ENCODE peak calls at places on chromosomes 2 and 18, in ten cellular contexts. X is GM23338, H is pancreas, G is right atrium auricular region, R is cardiac muscle cell, I is uterus, A is MCF 10A, N is heart left ventricle, P is CD14-positive monocyte, Z is HFF-Myc. T is an unnamed sample.

GRCh38 chr18:70376137-70376913 is 87.5 kb downstream of the SOCS6 start:
- DNase-seq in R (no peak), A (no peak), N (no peak), Z (no peak), H (no peak), I (no peak), P (no peak), X (no peak), G (no peak), T (no peak)

GRCh38 chr2:234496442-234496834 is 443 bp downstream of the ARL4C start:
- DNase-seq in N (no peak), X (no peak), P (no peak), H (no peak), G (no peak), I (peak; percentile 20), R (no peak), A (peak; percentile 30), Z (no peak), T (peak; percentile 30)

GRCh38 chr2:121527009-121527682 is 3.5 kb upstream of the RNU4ATAC start:
- DNase-seq in N (no peak), P (no peak), X (no peak), H (no peak), G (no peak), I (no peak), A (peak; percentile 95), R (peak; percentile 60), Z (no peak), T (no peak)

GRCh38 chr2:10659898-10660568 is 29.7 kb downstream of the NOL10 start:
- DNase-seq in R (peak; percentile 86), H (peak; percentile 33), A (peak; percentile 77), G (no peak), Z (peak; percentile 33), X (peak; percentile 63), P (no peak), N (peak; percentile 47), I (peak; percentile 20), T (peak; percentile 11)

GRCh38 chr2:63743170-63743975 is 98.3 kb upstream of the UGP2 start:
- DNase-seq in N (no peak), A (no peak), I (no peak), Z (no peak), P (no peak), X (no peak), G (no peak), H (no peak), R (no peak), T (no peak)

GRCh38 chr2:190407662-190408537 is at the start of gene MFSD6:
- DNase-seq in X (peak; percentile 70), R (no peak), G (no peak), N (peak; percentile 67), A (peak; percentile 37), Z (no peak), P (no peak), I (peak; percentile 52), H (peak; percentile 73), T (peak; percentile 70)

GRCh38 chr2:162053808-162054155 is 20.2 kb downstream of the DPP4 start:
- DNase-seq in N (no peak), Z (no peak), I (no peak), G (no peak), X (no peak), R (no peak), A (no peak), P (no peak), H (no peak), T (no peak)

GRCh38 chr2:120523766-120524165 is 177.8 kb downstream of the INHBB start:
- DNase-seq in P (no peak), N (no peak), A (no peak), I (no peak), G (no peak), Z (no peak), H (no peak), R (no peak), X (no peak), T (no peak)

GRCh38 chr2:157228946-157229345 is 28.6 kb upstream of the GALNT5 start:
- DNase-seq in N (no peak), R (no peak), P (no peak), X (no peak), H (no peak), G (no peak), A (no peak), I (no peak), Z (no peak), T (no peak)

GRCh38 chr2:86204458-86204857 is 5.2 kb downstream of the MRPL35 start:
- DNase-seq in A (no peak), P (no peak), Z (no peak), N (no peak), H (no peak), G (no peak), R (no peak), X (no peak), I (no peak), T (no peak)

GRCh38 chr2:43127208-43127940 is 99.0 kb downstream of the ZFP36L2 start:
- DNase-seq in X (peak; percentile 93), A (no peak), H (peak; percentile 53), Z (no peak), R (peak; percentile 70), I (peak; percentile 43), G (no peak), P (peak; percentile 83), N (peak; percentile 72), T (peak; percentile 78)

GRCh38 chr2:157727693-157728092 is 99.0 kb upstream of the ACVR1C start:
- DNase-seq in I (no peak), A (no peak), R (no peak), X (no peak), G (no peak), Z (no peak), P (no peak), H (no peak), N (no peak), T (no peak)

GRCh38 chr18:66344227-66344626 is 259.7 kb downstream of the CDH19 start:
- DNase-seq in H (no peak), N (no peak), G (no peak), Z (no peak), A (peak; percentile 30), P (no peak), R (no peak), X (no peak), I (no peak), T (no peak)

GRCh38 chr2:39512434-39512935 is 75.4 kb upstream of the MAP4K3 start:
- DNase-seq in N (no peak), X (no peak), A (no peak), R (no peak), P (no peak), I (peak; percentile 85), G (no peak), H (no peak), Z (no peak), T (no peak)

GRCh38 chr2:174634130-174635014 is 36.8 kb upstream of the WIPF1 start:
- DNase-seq in I (no peak), P (peak; percentile 61), X (no peak), A (no peak), H (no peak), N (no peak), Z (no peak), G (no peak), R (no peak), T (peak; percentile 29)

GRCh38 chr2:223548194-223548593 is 54.0 kb downstream of the SCG2 start:
- DNase-seq in X (no peak), A (no peak), H (no peak), R (no peak), Z (no peak), I (no peak), N (no peak), G (no peak), P (no peak), T (no peak)
- TF ChIP-seq CTCF in X (no peak), A (no peak), H (no peak), R (no peak), Z (no peak), I (no peak), N (no peak), G (no peak), P (no peak), T (no peak)

GRCh38 chr2:183995632-183996031 is 602.7 kb upstream of the ZNF804A start:
- DNase-seq in Z (no peak), A (no peak), P (no peak), G (no peak), N (no peak), H (peak; percentile 58), R (no peak), I (no peak), X (no peak), T (no peak)
- TF ChIP-seq CTCF in Z (no peak), A (no peak), P (no peak), G (no peak), N (no peak), H (no peak), R (no peak), I (no peak), X (no peak), T (no peak)

GRCh38 chr2:36322108-36322507 is 33.5 kb upstream of the CRIM1 start:
- DNase-seq in Z (peak; percentile 19), I (no peak), R (peak; percentile 53), H (no peak), P (no peak), N (no peak), X (peak; percentile 67), A (peak; percentile 29), G (no peak), T (no peak)
- TF ChIP-seq CTCF in Z (peak; percentile 60), I (no peak), R (peak; percentile 44), H (no peak), P (no peak), N (peak; percentile 54), X (peak; percentile 72), A (no peak), G (no peak), T (peak; percentile 21)

GRCh38 chr2:205757271-205757670 is 75.0 kb downstream of the NRP2 start:
- DNase-seq in X (no peak), I (no peak), N (no peak), A (no peak), R (no peak), H (no peak), P (no peak), G (no peak), Z (no peak), T (no peak)

GRCh38 chr2:205754285-205754923 is 72.1 kb downstream of the NRP2 start:
- DNase-seq in P (no peak), N (no peak), X (no peak), Z (no peak), I (no peak), A (no peak), H (no peak), G (no peak), R (no peak), T (no peak)

GRCh38 chr2:205752924-205753323 is 70.6 kb downstream of the NRP2 start:
- DNase-seq in N (no peak), I (no peak), R (no peak), Z (no peak), H (no peak), A (no peak), X (no peak), P (no peak), G (no peak), T (no peak)

GRCh38 chr2:205755923-205756322 is 73.6 kb downstream of the NRP2 start:
- DNase-seq in A (no peak), H (no peak), X (no peak), P (no peak), Z (no peak), N (peak; percentile 37), G (no peak), I (no peak), R (peak; percentile 46), T (no peak)

DNA sequence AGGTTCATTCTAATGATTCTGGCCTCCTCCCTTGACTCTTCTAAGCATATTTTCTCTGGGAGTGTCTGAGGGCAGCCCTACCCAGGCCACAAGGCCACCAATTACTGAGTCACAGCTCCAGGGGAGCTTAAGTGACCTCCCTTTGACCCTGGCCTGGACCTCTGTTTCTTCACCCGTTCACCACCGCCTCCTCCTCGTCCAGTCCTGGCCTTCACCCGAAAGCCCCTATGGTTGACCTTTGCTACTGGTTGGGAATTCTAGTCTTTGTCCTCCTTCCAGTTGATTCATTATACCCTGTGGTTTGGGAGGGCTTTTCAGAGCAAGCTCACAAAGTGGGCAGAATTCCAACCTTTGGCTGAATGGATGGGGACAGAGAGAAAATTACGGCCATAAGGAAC is 72.6 kb downstream of the NRP2 start:
- DNase-seq in G (no peak), N (no peak), Z (no peak), R (peak; percentile 66), I (no peak), P (no peak), A (peak; percentile 34), H (no peak), X (no peak), T (no peak)
- TF ChIP-seq CTCF in G (no peak), N (no peak), Z (no peak), R (no peak), I (no peak), P (no peak), A (no peak), H (no peak), X (no peak), T (no peak)

T was measured in CD4-positive, alpha-beta T cell.